ENCODE peak calls at places on chromosomes 3 and 15, in four cellular contexts. X, L, Z and V are unnamed samples.

GRCh38 chr3:105367406-105368213 is 901 bp downstream of the ALCAM start:
- DNase-seq in X (peak), L (peak), Z (peak), V (peak)

GRCh38 chr3:187870360-187871203 is 125.3 kb upstream of the BCL6 start:
- DNase-seq in X (no peak), L (no peak), Z (no peak), V (no peak)

GRCh38 chr3:118705827-118706226 is 328.8 kb downstream of the IGSF11 start:
- DNase-seq in X (no peak), L (no peak), Z (no peak), V (no peak)

GRCh38 chr3:16474920-16475319 is 38.6 kb downstream of the RFTN1 start:
- DNase-seq in X (no peak), L (no peak), Z (peak), V (no peak)

GRCh38 chr3:114569186-114569585 is 275.4 kb downstream of the TIGIT start:
- DNase-seq in X (no peak), L (no peak), Z (no peak), V (no peak)

GRCh38 chr15:51227967-51228783 is 110.2 kb downstream of the CYP19A1 start:
- DNase-seq in X (no peak), L (peak), Z (peak), V (peak)

GRCh38 chr3:161222662-161223061 is 1.6 kb downstream of the NMD3 start:
- DNase-seq in X (no peak), L (no peak), Z (peak), V (no peak)

GRCh38 chr3:168322941-168323340 is 227.2 kb upstream of the GOLIM4 start:
- DNase-seq in X (no peak), L (no peak), Z (no peak), V (no peak)

GRCh38 chr3:140341213-140341612 is 336.7 kb upstream of the TRIM42 start:
- DNase-seq in X (no peak), L (no peak), Z (no peak), V (no peak)

GRCh38 chr3:146750196-146750595 is 145.1 kb upstream of the PLSCR5 start:
- DNase-seq in X (no peak), L (no peak), Z (peak), V (no peak)

GRCh38 chr15:22262613-22263020 is 182.3 kb downstream of the OR4M2 start:
- DNase-seq in X (peak), L (no peak), Z (no peak), V (no peak)

GRCh38 chr3:149095487-149095886 is 9.2 kb upstream of the HLTF start:
- DNase-seq in X (no peak), L (no peak), Z (no peak), V (no peak)

GRCh38 chr15:65610871-65611718 is at the start of gene INTS14:
- DNase-seq in X (peak), L (peak), Z (peak), V (peak)

GRCh38 chr3:106124818-106125217 is 256.0 kb upstream of the CBLB start:
- DNase-seq in X (no peak), L (no peak), Z (no peak), V (no peak)

GRCh38 chr3:32725721-32726120 is 40.7 kb downstream of the CNOT10 start:
- DNase-seq in X (no peak), L (no peak), Z (no peak), V (no peak)

GRCh38 chr3:31516757-31517156 is 16.0 kb upstream of the STT3B start:
- DNase-seq in X (no peak), L (no peak), Z (no peak), V (no peak)

GRCh38 chr3:148797822-148798221 is 29.8 kb upstream of the CPB1 start:
- DNase-seq in X (no peak), L (no peak), Z (no peak), V (no peak)